ENCODE peak calls at places on chromosomes 2 and 18, in seven cellular contexts. One of them, this sample, is unnamed.

GRCh38 chr18:30746224-30746623 is 296.3 kb downstream of the DSC3 start:
- DNase-seq in caudate nucleus: no peak
- DNase-seq in NCI-H446 treated with DMSO at 0.1 percent for 48 hours: no peak
- DNase-seq in Peyer's patch: no peak
- DNase-seq in glutamatergic neuron: no peak
- DNase-seq in HFF-Myc: no peak
- DNase-seq in activated CD4-positive, alpha-beta T cell treated with anti-CD3 and anti-CD28 coated beads, Interleukin-2, amount 10 ng/mL, durations not matched to agents 7 days and 5 days: no peak
- DNase-seq in this sample: no peak

GRCh38 chr18:56559044-56559443 is 79.3 kb downstream of the TXNL1 start:
- DNase-seq in caudate nucleus: no peak
- DNase-seq in NCI-H446 treated with DMSO at 0.1 percent for 48 hours: no peak
- DNase-seq in Peyer's patch: no peak
- DNase-seq in glutamatergic neuron: no peak
- DNase-seq in HFF-Myc: no peak
- DNase-seq in activated CD4-positive, alpha-beta T cell treated with anti-CD3 and anti-CD28 coated beads, Interleukin-2, amount 10 ng/mL, durations not matched to agents 7 days and 5 days: no peak
- DNase-seq in this sample: no peak

GRCh38 chr2:45943231-45944044 is 292.0 kb downstream of the PRKCE start:
- DNase-seq in caudate nucleus: no peak
- DNase-seq in NCI-H446 treated with DMSO at 0.1 percent for 48 hours: no peak
- DNase-seq in Peyer's patch: no peak
- DNase-seq in glutamatergic neuron: no peak
- DNase-seq in HFF-Myc: no peak
- DNase-seq in activated CD4-positive, alpha-beta T cell treated with anti-CD3 and anti-CD28 coated beads, Interleukin-2, amount 10 ng/mL, durations not matched to agents 7 days and 5 days: no peak
- DNase-seq in this sample: no peak

GRCh38 chr2:85925216-85925671 is 36.5 kb upstream of the ST3GAL5 start:
- DNase-seq in caudate nucleus: no peak
- DNase-seq in NCI-H446 treated with DMSO at 0.1 percent for 48 hours: no peak
- DNase-seq in Peyer's patch: no peak
- DNase-seq in glutamatergic neuron: no peak
- DNase-seq in HFF-Myc: no peak
- DNase-seq in activated CD4-positive, alpha-beta T cell treated with anti-CD3 and anti-CD28 coated beads, Interleukin-2, amount 10 ng/mL, durations not matched to agents 7 days and 5 days: no peak
- DNase-seq in this sample: no peak

GRCh38 chr18:45328762-45329161 is 286.5 kb upstream of the SLC14A2 start:
- DNase-seq in caudate nucleus: no peak
- DNase-seq in NCI-H446 treated with DMSO at 0.1 percent for 48 hours: no peak
- DNase-seq in Peyer's patch: no peak
- DNase-seq in glutamatergic neuron: no peak
- DNase-seq in HFF-Myc: no peak
- DNase-seq in activated CD4-positive, alpha-beta T cell treated with anti-CD3 and anti-CD28 coated beads, Interleukin-2, amount 10 ng/mL, durations not matched to agents 7 days and 5 days: no peak
- DNase-seq in this sample: no peak

GRCh38 chr2:238458641-238459040 is 31.9 kb downstream of the ASB1 start:
- DNase-seq in caudate nucleus: no peak
- DNase-seq in NCI-H446 treated with DMSO at 0.1 percent for 48 hours: peak; percentile 27
- DNase-seq in Peyer's patch: no peak
- DNase-seq in glutamatergic neuron: no peak
- DNase-seq in HFF-Myc: no peak
- DNase-seq in activated CD4-positive, alpha-beta T cell treated with anti-CD3 and anti-CD28 coated beads, Interleukin-2, amount 10 ng/mL, durations not matched to agents 7 days and 5 days: no peak
- DNase-seq in this sample: no peak

GRCh38 chr2:12236136-12236834 is 480.5 kb upstream of the TRIB2 start:
- DNase-seq in caudate nucleus: no peak
- DNase-seq in NCI-H446 treated with DMSO at 0.1 percent for 48 hours: no peak
- DNase-seq in Peyer's patch: no peak
- DNase-seq in glutamatergic neuron: no peak
- DNase-seq in HFF-Myc: no peak
- DNase-seq in activated CD4-positive, alpha-beta T cell treated with anti-CD3 and anti-CD28 coated beads, Interleukin-2, amount 10 ng/mL, durations not matched to agents 7 days and 5 days: no peak
- DNase-seq in this sample: no peak

GRCh38 chr2:235577404-235578330 is 83.8 kb downstream of the AGAP1 start:
- DNase-seq in caudate nucleus: peak; percentile 52
- DNase-seq in NCI-H446 treated with DMSO at 0.1 percent for 48 hours: no peak
- DNase-seq in Peyer's patch: no peak
- DNase-seq in glutamatergic neuron: no peak
- DNase-seq in HFF-Myc: no peak
- DNase-seq in activated CD4-positive, alpha-beta T cell treated with anti-CD3 and anti-CD28 coated beads, Interleukin-2, amount 10 ng/mL, durations not matched to agents 7 days and 5 days: no peak
- DNase-seq in this sample: no peak

GRCh38 chr2:235433860-235434259 is 60.0 kb upstream of the AGAP1 start:
- DNase-seq in caudate nucleus: no peak
- DNase-seq in NCI-H446 treated with DMSO at 0.1 percent for 48 hours: peak; percentile 32
- DNase-seq in Peyer's patch: peak; percentile 52
- DNase-seq in glutamatergic neuron: no peak
- DNase-seq in HFF-Myc: no peak
- DNase-seq in activated CD4-positive, alpha-beta T cell treated with anti-CD3 and anti-CD28 coated beads, Interleukin-2, amount 10 ng/mL, durations not matched to agents 7 days and 5 days: no peak
- DNase-seq in this sample: no peak

GRCh38 chr18:63534615-63535014 is 7.6 kb upstream of the SERPINB12 start:
- DNase-seq in caudate nucleus: no peak
- DNase-seq in NCI-H446 treated with DMSO at 0.1 percent for 48 hours: no peak
- DNase-seq in Peyer's patch: no peak
- DNase-seq in glutamatergic neuron: no peak
- DNase-seq in HFF-Myc: no peak
- DNase-seq in activated CD4-positive, alpha-beta T cell treated with anti-CD3 and anti-CD28 coated beads, Interleukin-2, amount 10 ng/mL, durations not matched to agents 7 days and 5 days: no peak
- DNase-seq in this sample: no peak

GRCh38 chr2:113225505-113226259 is 51.9 kb downstream of the PSD4 start:
- DNase-seq in caudate nucleus: no peak
- DNase-seq in NCI-H446 treated with DMSO at 0.1 percent for 48 hours: peak; percentile 21
- DNase-seq in Peyer's patch: no peak
- DNase-seq in glutamatergic neuron: peak; percentile 57
- DNase-seq in HFF-Myc: no peak
- DNase-seq in activated CD4-positive, alpha-beta T cell treated with anti-CD3 and anti-CD28 coated beads, Interleukin-2, amount 10 ng/mL, durations not matched to agents 7 days and 5 days: no peak
- DNase-seq in this sample: no peak